ENCODE peak calls at places on chromosomes 3 and 15, in four cellular contexts. U is body of pancreas, S is endothelial cell, N is IMR-90. R is an unnamed sample.

GRCh38 chr3:41362638-41363559 is 163.6 kb downstream of the CTNNB1 start:
- DNase-seq in N (no peak), S (no peak), U (no peak), R (no peak)

GRCh38 chr3:11570789-11571495 is 72.8 kb downstream of the VGLL4 start:
- DNase-seq in S (no peak), U (no peak), N (no peak), R (no peak)

GRCh38 chr3:59678042-59678707 is 628.4 kb upstream of the CFAP20DC start:
- DNase-seq in U (no peak), N (no peak), S (no peak), R (no peak)

GRCh38 chr15:91855684-91856553 is 2.4 kb downstream of the SLCO3A1 start:
- DNase-seq in U (peak), S (peak), N (no peak), R (no peak)

GRCh38 chr3:188881954-188882641 is 289.7 kb upstream of the TPRG1 start:
- DNase-seq in N (peak), U (no peak), S (no peak), R (no peak)

GRCh38 chr3:183287301-183287971 is 34.4 kb downstream of the B3GNT5 start:
- DNase-seq in N (peak), U (no peak), S (no peak), R (no peak)

GRCh38 chr3:182702216-182702615 is 91.1 kb upstream of the ATP11B start:
- DNase-seq in N (no peak), U (no peak), S (no peak), R (no peak)

GRCh38 chr15:78194568-78194925 is 39.8 kb downstream of the ACSBG1 start:
- DNase-seq in U (peak), N (no peak), S (no peak), R (no peak)

GRCh38 chr3:172711457-172711800 is 562 bp upstream of the NCEH1 start:
- DNase-seq in S (no peak), U (peak), N (no peak), R (no peak)

GRCh38 chr3:73380735-73381532 is 243.8 kb downstream of the PDZRN3 start:
- DNase-seq in N (no peak), U (no peak), S (no peak), R (no peak)

GRCh38 chr15:58856090-58856489 is 77.4 kb downstream of the SLTM start:
- DNase-seq in U (no peak), N (peak), S (no peak), R (no peak)

GRCh38 chr3:98823791-98824190 is 60.7 kb downstream of the ST3GAL6 start:
- DNase-seq in N (peak), S (no peak), U (no peak), R (no peak)

GRCh38 chr3:98827221-98827620 is 64.1 kb downstream of the ST3GAL6 start:
- DNase-seq in U (no peak), S (no peak), N (no peak), R (no peak)

GRCh38 chr3:98821072-98821471 is 57.9 kb downstream of the ST3GAL6 start:
- DNase-seq in S (no peak), U (no peak), N (no peak), R (no peak)

GRCh38 chr3:98826126-98826525 is 63.0 kb downstream of the ST3GAL6 start:
- DNase-seq in U (no peak), S (no peak), N (no peak), R (no peak)

DNA sequence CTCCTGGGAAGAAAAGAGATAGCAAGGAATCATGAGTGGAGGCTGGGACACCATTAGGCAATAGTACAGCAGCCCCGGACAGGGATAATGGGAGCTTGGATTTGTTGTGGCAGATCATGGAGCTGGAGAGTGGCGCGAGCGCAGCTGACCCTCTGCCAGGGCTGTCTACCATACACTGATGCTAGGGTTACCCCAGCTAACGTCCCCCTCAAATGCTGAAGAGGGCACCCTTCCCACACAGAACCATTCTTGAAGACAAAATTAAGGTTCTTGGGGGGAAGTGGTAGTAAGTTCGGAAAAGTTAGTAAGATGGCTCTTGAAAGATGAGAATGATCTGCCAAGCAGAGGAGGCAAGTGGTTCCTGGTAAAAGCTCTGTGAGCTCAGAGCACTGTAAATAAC is 61.1 kb downstream of the ST3GAL6 start:
- DNase-seq in N (no peak), S (no peak), U (no peak), R (no peak)
- TF ChIP-seq CTCF in N (peak), S (no peak), U (no peak), R (peak)

GRCh38 chr3:100496711-100497261 is 4.4 kb downstream of the TMEM45A start:
- DNase-seq in U (no peak), N (peak), S (no peak), R (peak)
- TF ChIP-seq CTCF in U (no peak), N (no peak), S (no peak), R (no peak)

DNA sequence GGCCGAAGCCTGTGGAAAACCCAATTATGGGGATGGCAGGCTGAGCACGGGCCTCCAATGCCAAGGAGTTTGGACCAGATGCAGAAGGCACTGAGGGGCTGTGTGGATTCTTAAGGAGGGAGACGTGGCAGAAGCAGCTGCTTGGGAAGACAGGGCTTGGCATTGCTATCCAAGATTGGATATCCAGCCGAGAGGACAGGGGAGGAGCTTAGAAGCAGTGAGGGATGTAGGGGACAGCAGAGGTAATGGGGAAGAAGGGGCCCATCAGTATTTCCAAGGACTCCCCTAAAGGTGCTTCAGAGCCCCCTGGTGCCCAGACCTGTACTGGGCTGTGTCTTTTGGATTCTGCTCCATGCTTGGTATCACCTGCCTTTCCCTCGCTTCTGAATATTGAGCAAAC is 112.8 kb upstream of the TLE3 start:
- DNase-seq in S (no peak), U (no peak), N (no peak), R (no peak)
- TF ChIP-seq CTCF in S (no peak), U (no peak), N (no peak), R (peak)

DNA sequence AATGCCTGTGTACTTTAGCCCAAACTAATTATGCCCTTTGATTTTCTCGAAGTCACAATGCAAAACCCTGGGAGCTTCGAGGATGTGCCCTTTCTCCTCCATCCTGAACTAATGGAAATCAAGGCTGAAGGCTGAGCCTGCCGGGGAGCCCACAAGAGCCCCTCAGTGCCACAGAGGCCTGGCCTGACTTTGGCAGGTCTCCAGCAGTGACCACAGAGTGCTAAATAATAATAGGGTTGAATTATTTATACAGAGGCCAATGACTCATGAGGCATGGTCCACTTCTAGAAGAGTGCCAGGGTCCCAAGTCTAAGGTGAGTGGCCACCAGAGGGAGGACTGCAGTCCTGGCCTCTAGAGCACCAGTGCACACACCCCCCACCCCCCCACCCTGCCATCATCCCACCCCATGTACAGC is 19.1 kb upstream of the GLCE start:
- DNase-seq in N (peak), S (no peak), U (no peak), R (no peak)
- TF ChIP-seq CTCF in N (peak), S (no peak), U (no peak), R (no peak)

DNA sequence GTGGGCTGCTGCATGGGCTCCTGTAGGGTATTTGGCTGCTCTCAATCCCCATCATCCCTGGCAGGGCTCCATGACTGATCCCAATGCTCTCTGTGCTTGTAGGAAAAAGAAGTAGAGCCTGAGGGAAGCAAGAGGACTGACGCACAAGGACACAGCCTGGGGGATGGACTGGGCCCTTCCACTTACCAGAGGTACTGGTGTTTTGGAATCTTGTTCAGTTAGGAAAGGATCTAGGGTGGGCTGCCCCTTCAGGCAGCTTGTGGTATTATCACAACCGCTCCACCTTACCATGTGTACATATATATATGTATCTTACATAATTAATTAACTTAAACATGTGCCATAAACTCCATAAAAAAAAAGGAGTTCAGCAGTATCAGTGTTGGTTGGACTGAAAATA is 1.3 kb downstream of the SLC28A2 start:
- DNase-seq in N (no peak), U (no peak), S (no peak), R (no peak)
- TF ChIP-seq CTCF in N (peak), U (no peak), S (peak), R (no peak)

DNA sequence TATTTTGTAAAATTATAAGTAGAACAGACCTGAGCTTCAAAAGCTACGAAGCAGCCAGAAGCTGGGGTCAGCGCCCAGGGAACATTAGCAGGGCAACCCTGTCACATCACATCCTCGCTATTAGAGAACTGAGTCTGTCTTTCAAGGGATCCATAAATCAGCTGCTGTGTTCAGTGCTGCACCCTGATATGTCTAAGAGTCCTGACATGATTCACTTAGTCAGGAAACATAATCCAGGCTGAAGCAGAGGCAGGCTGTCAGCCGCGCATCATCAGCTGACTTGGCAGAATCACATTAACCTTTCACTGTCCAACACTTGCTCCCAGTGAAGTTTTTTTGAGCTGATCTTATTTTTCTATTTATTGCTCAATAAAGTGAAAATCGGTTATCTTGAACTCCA is 23.5 kb downstream of the MYH15 start:
- DNase-seq in U (no peak), S (no peak), N (peak), R (no peak)
- TF ChIP-seq CTCF in U (no peak), S (no peak), N (no peak), R (no peak)

GRCh38 chr3:158532099-158532734 is 38.8 kb upstream of the MLF1 start:
- DNase-seq in U (no peak), S (peak), N (peak), R (peak)
- TF ChIP-seq CTCF in U (peak), S (no peak), N (peak), R (peak)

GRCh38 chr3:55966566-55966965 is 479.5 kb upstream of the WNT5A start:
- DNase-seq in N (no peak), S (no peak), U (no peak), R (no peak)

GRCh38 chr3:55959681-55960080 is 472.6 kb upstream of the WNT5A start:
- DNase-seq in N (no peak), S (no peak), U (no peak), R (no peak)

GRCh38 chr3:55965776-55966175 is 478.7 kb upstream of the WNT5A start:
- DNase-seq in S (no peak), N (no peak), U (no peak), R (no peak)

GRCh38 chr3:55964491-55964980 is 477.4 kb upstream of the WNT5A start:
- DNase-seq in S (no peak), N (no peak), U (no peak), R (no peak)

GRCh38 chr3:55963611-55964010 is 476.5 kb upstream of the WNT5A start:
- DNase-seq in N (no peak), U (no peak), S (no peak), R (no peak)
- TF ChIP-seq CTCF in N (no peak), U (no peak), S (no peak), R (no peak)